ENCODE peak calls at places on chromosomes 13 and 19, in seven cellular contexts. L, S, T, J, I, P and E are unnamed samples.

GRCh38 chr19:41804327-41804726 is 7.9 kb downstream of the CEACAM3 start:
- DNase-seq in L (no peak), S (no peak), T (no peak), J (no peak), I (no peak), P (no peak), E (no peak)

GRCh38 chr19:46791944-46792343 is 3.5 kb upstream of the SLC1A5 start:
- DNase-seq in L (peak; percentile 51), S (no peak), T (no peak), J (no peak), I (no peak), P (no peak), E (no peak)

GRCh38 chr13:63110431-63110830 is 1694.8 kb upstream of the PCDH20 start:
- DNase-seq in L (no peak), S (no peak), T (no peak), J (no peak), I (no peak), P (no peak), E (no peak)

GRCh38 chr13:79385694-79386093 is 20.4 kb downstream of the RBM26 start:
- DNase-seq in L (no peak), S (no peak), T (no peak), J (no peak), I (no peak), P (no peak), E (no peak)

GRCh38 chr19:39927076-39927475 is 7.4 kb downstream of the FCGBP start:
- DNase-seq in L (no peak), S (no peak), T (no peak), J (no peak), I (no peak), P (no peak), E (no peak)

GRCh38 chr19:29743681-29744080 is 28.6 kb upstream of the C19orf12 start:
- DNase-seq in L (no peak), S (no peak), T (no peak), J (no peak), I (no peak), P (no peak), E (no peak)

GRCh38 chr19:14116918-14117578 is 514 bp downstream of the PRKACA start:
- DNase-seq in L (no peak), S (no peak), T (peak; percentile 17), J (no peak), I (peak; percentile 47), P (no peak), E (no peak)

GRCh38 chr13:28475916-28476725 is 18.8 kb downstream of the FLT1 start:
- DNase-seq in L (peak; percentile 52), S (no peak), T (no peak), J (no peak), I (no peak), P (peak; percentile 3), E (peak; percentile 26)

GRCh38 chr19:28150129-28150528 is 1062.8 kb downstream of the UQCRFS1 start:
- DNase-seq in L (peak; percentile 67), S (no peak), T (no peak), J (no peak), I (no peak), P (no peak), E (no peak)

GRCh38 chr13:64993514-64994164 is 2236.5 kb downstream of the PCDH9 start:
- DNase-seq in L (no peak), S (no peak), T (no peak), J (no peak), I (no peak), P (no peak), E (no peak)

GRCh38 chr19:46366620-46367277 is 19.9 kb downstream of the PPP5C start:
- DNase-seq in L (no peak), S (no peak), T (no peak), J (no peak), I (no peak), P (no peak), E (no peak)

GRCh38 chr19:9705836-9706235 is 30.9 kb upstream of the ZNF562 start:
- DNase-seq in L (no peak), S (no peak), T (no peak), J (no peak), I (no peak), P (no peak), E (no peak)

GRCh38 chr19:55579766-55580621 is 654 bp downstream of the ZNF579 start:
- DNase-seq in L (peak; percentile 63), S (no peak), T (no peak), J (peak; percentile 56), I (peak; percentile 49), P (peak; percentile 44), E (no peak)

GRCh38 chr19:5074830-5075394 is 106.0 kb downstream of the KDM4B start:
- DNase-seq in L (no peak), S (no peak), T (no peak), J (no peak), I (no peak), P (no peak), E (no peak)

GRCh38 chr13:28679628-28680027 is 20.7 kb downstream of the POMP start:
- DNase-seq in L (no peak), S (no peak), T (no peak), J (no peak), I (no peak), P (no peak), E (no peak)

GRCh38 chr13:36193151-36193855 is 21.1 kb downstream of the SOHLH2 start:
- DNase-seq in L (peak; percentile 73), S (no peak), T (no peak), J (no peak), I (no peak), P (no peak), E (peak; percentile 26)

GRCh38 chr19:18194554-18195238 is 1.7 kb downstream of the MPV17L2 start:
- DNase-seq in L (peak; percentile 61), S (no peak), T (no peak), J (peak; percentile 58), I (no peak), P (no peak), E (no peak)

GRCh38 chr19:13961826-13962737 is 9.8 kb downstream of the DCAF15 start:
- DNase-seq in L (peak; percentile 62), S (no peak), T (no peak), J (peak; percentile 77), I (no peak), P (no peak), E (no peak)

GRCh38 chr13:46866150-46866549 is 30.7 kb downstream of the HTR2A start:
- DNase-seq in L (peak; percentile 86), S (no peak), T (peak; percentile 1), J (peak; percentile 4), I (no peak), P (peak; percentile 1), E (peak; percentile 26)
- H3K27ac ChIP-seq in L (no peak overlapping the region), S (no peak overlapping the region), T (no peak overlapping the region), J (no peak overlapping the region), I (no peak overlapping the region), P (no peak overlapping the region), E (no peak overlapping the region)

GRCh38 chr13:44414771-44415170 is 41.1 kb downstream of the SERP2 start:
- DNase-seq in L (no peak), S (no peak), T (no peak), J (no peak), I (no peak), P (no peak), E (no peak)

GRCh38 chr13:44416297-44416696 is 42.7 kb downstream of the SERP2 start:
- DNase-seq in L (peak; percentile 53), S (no peak), T (no peak), J (no peak), I (no peak), P (no peak), E (no peak)

GRCh38 chr13:44417876-44418275 is 44.3 kb downstream of the SERP2 start:
- DNase-seq in L (peak; percentile 42), S (no peak), T (no peak), J (no peak), I (no peak), P (no peak), E (no peak)

GRCh38 chr13:44417446-44417845 is 43.8 kb downstream of the SERP2 start:
- DNase-seq in L (peak; percentile 54), S (no peak), T (no peak), J (no peak), I (no peak), P (no peak), E (no peak)

GRCh38 chr13:44415815-44416214 is 42.2 kb downstream of the SERP2 start:
- DNase-seq in L (no peak), S (no peak), T (no peak), J (no peak), I (no peak), P (no peak), E (no peak)
- H3K27ac ChIP-seq in L (no peak overlapping the region), S (no peak overlapping the region), T (no peak overlapping the region), J (no peak overlapping the region), I (no peak overlapping the region), P (no peak overlapping the region), E (no peak overlapping the region)

GRCh38 chr19:15555759-15556633 is 47.7 kb downstream of the CYP4F22 start:
- DNase-seq in L (peak; percentile 97), S (peak; percentile 93), T (peak; percentile 54), J (peak; percentile 91), I (peak; percentile 80), P (peak; percentile 93), E (peak; percentile 60)

GRCh38 chr19:15562145-15562544 is 52.9 kb upstream of the CYP4F8 start:
- DNase-seq in L (no peak), S (no peak), T (no peak), J (no peak), I (no peak), P (no peak), E (no peak)

GRCh38 chr19:15557223-15557622 is 48.9 kb downstream of the CYP4F22 start:
- DNase-seq in L (no peak), S (no peak), T (no peak), J (no peak), I (no peak), P (no peak), E (no peak)

GRCh38 chr19:15551183-15552004 is 43.1 kb downstream of the CYP4F22 start:
- DNase-seq in L (peak; percentile 23), S (peak; percentile 63), T (no peak), J (no peak), I (no peak), P (peak; percentile 71), E (no peak)

DNA sequence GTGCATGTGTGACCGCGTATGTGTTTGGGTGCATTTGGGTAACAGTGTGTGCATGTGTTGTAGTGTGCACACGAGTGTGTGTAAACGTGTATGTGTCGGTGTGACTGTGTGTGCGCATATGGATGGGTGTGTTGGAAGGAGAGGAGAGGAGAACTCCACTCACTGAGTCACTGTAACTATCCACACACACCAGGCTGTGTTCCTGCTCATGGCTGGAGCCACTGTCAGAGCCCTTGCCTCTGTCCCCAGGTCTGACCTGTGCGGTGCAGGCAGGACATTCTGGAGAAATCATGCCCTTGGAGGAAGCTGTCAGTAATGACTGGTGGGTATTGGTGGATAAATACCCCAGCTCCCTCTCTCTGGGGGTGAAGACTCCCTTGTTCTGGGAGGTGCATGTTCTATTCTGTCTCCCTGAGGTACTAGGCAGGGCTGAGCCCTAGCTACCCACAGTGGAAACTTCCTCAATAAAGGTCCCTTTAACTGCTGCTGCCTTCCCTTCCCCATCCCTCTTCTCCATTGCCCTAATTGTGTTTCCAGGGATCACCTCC is 48.4 kb downstream of the CYP4F22 start:
- DNase-seq in L (no peak), S (no peak), T (no peak), J (no peak), I (no peak), P (no peak), E (no peak)
- H3K27ac ChIP-seq in L (no peak overlapping the region), S (no peak overlapping the region), T (no peak overlapping the region), J (no peak overlapping the region), I (no peak overlapping the region), P (no peak overlapping the region), E (no peak overlapping the region)

DNA sequence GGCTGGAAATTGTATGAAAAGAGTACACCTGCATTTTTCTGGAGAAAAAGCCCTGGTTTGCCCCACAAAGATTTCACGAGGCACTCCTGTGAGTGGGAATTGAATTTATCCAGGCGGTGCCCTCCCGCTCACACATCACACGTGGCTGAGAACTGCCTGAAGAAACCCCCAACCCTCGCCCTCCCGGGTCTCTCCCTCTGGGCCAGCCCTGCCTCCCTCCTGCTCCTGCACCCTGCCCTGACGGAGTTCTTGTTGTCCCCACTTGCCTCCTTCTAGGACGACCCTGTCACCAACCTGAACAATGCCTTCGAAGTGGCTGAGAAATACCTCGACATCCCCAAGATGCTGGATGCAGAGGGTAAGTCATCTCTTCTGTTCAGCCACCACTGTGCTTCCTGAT is 35.2 kb downstream of the CAPN12 start:
- DNase-seq in L (no peak), S (no peak), T (no peak), J (no peak), I (no peak), P (no peak), E (no peak)
- H3K27ac ChIP-seq in L (no peak overlapping the region), S (no peak overlapping the region), T (peak overlapping the region; percentile 82), J (no peak overlapping the region), I (peak overlapping the region; percentile 75), P (no peak overlapping the region), E (peak overlapping the region; percentile 68)